ENCODE peak calls at places on chromosomes 11 and 22, in five cellular contexts. One of them, this sample, is unnamed.

GRCh38 chr11:15707971-15708370 is 593.2 kb downstream of the INSC start:
- DNase-seq in A673: peak; percentile 3
- DNase-seq in NCI-H1092 treated with DMSO at 0.1 percent for 48 hours: peak; percentile 80
- DNase-seq in activated CD4-positive, CD25-positive, alpha-beta regulatory T cell: no peak
- DNase-seq in MG63: peak; percentile 91
- DNase-seq in this sample: peak; percentile 83

GRCh38 chr11:96116341-96116740 is 192.4 kb upstream of the MTMR2 start:
- DNase-seq in activated CD4-positive, CD25-positive, alpha-beta regulatory T cell: no peak
- DNase-seq in NCI-H1092 treated with DMSO at 0.1 percent for 48 hours: no peak
- DNase-seq in MG63: no peak
- DNase-seq in A673: no peak
- DNase-seq in this sample: no peak

GRCh38 chr11:134412508-134413333 is 679 bp upstream of the B3GAT1 start:
- DNase-seq in MG63: no peak
- DNase-seq in NCI-H1092 treated with DMSO at 0.1 percent for 48 hours: peak; percentile 69
- DNase-seq in activated CD4-positive, CD25-positive, alpha-beta regulatory T cell: no peak
- DNase-seq in A673: peak; percentile 35
- DNase-seq in this sample: no peak

GRCh38 chr11:86069408-86070086 is 663 bp upstream of the PICALM start:
- DNase-seq in A673: peak; percentile 75
- DNase-seq in NCI-H1092 treated with DMSO at 0.1 percent for 48 hours: no peak
- DNase-seq in MG63: peak; percentile 46
- DNase-seq in activated CD4-positive, CD25-positive, alpha-beta regulatory T cell: no peak
- DNase-seq in this sample: peak; percentile 50

GRCh38 chr11:75328426-75329277 is 22.8 kb downstream of the ARRB1 start:
- DNase-seq in NCI-H1092 treated with DMSO at 0.1 percent for 48 hours: peak; percentile 93
- DNase-seq in activated CD4-positive, CD25-positive, alpha-beta regulatory T cell: no peak
- DNase-seq in MG63: peak; percentile 92
- DNase-seq in A673: peak; percentile 85
- DNase-seq in this sample: peak; percentile 80

GRCh38 chr11:76161261-76161961 is 44.9 kb downstream of the WNT11 start:
- DNase-seq in NCI-H1092 treated with DMSO at 0.1 percent for 48 hours: peak; percentile 58
- DNase-seq in activated CD4-positive, CD25-positive, alpha-beta regulatory T cell: no peak
- DNase-seq in MG63: no peak
- DNase-seq in A673: no peak
- DNase-seq in this sample: no peak

GRCh38 chr11:2792376-2793250 is 92.8 kb upstream of the KCNQ1OT1 start:
- DNase-seq in NCI-H1092 treated with DMSO at 0.1 percent for 48 hours: no peak
- DNase-seq in A673: no peak
- DNase-seq in MG63: no peak
- DNase-seq in activated CD4-positive, CD25-positive, alpha-beta regulatory T cell: no peak
- DNase-seq in this sample: peak; percentile 45

GRCh38 chr22:28799125-28799833 is 1.1 kb downstream of the XBP1 start:
- DNase-seq in activated CD4-positive, CD25-positive, alpha-beta regulatory T cell: no peak
- DNase-seq in MG63: peak; percentile 60
- DNase-seq in NCI-H1092 treated with DMSO at 0.1 percent for 48 hours: no peak
- DNase-seq in A673: peak; percentile 69
- DNase-seq in this sample: peak; percentile 71

GRCh38 chr11:10543782-10544181 is 2.8 kb upstream of the RNF141 start:
- DNase-seq in NCI-H1092 treated with DMSO at 0.1 percent for 48 hours: no peak
- DNase-seq in A673: no peak
- DNase-seq in activated CD4-positive, CD25-positive, alpha-beta regulatory T cell: no peak
- DNase-seq in MG63: no peak
- DNase-seq in this sample: no peak

GRCh38 chr11:11025087-11025486 is 167.2 kb upstream of the ZBED5 start:
- DNase-seq in activated CD4-positive, CD25-positive, alpha-beta regulatory T cell: no peak
- DNase-seq in MG63: peak; percentile 56
- DNase-seq in A673: no peak
- DNase-seq in NCI-H1092 treated with DMSO at 0.1 percent for 48 hours: no peak
- DNase-seq in this sample: no peak

GRCh38 chr11:45756384-45757010 is 48.5 kb upstream of the SLC35C1 start:
- DNase-seq in A673: no peak
- DNase-seq in activated CD4-positive, CD25-positive, alpha-beta regulatory T cell: no peak
- DNase-seq in NCI-H1092 treated with DMSO at 0.1 percent for 48 hours: no peak
- DNase-seq in MG63: no peak
- DNase-seq in this sample: no peak

GRCh38 chr11:67384851-67385366 is 6.9 kb upstream of the RAD9A start:
- DNase-seq in NCI-H1092 treated with DMSO at 0.1 percent for 48 hours: peak; percentile 38
- DNase-seq in activated CD4-positive, CD25-positive, alpha-beta regulatory T cell: no peak
- DNase-seq in A673: peak; percentile 74
- DNase-seq in MG63: peak; percentile 79
- DNase-seq in this sample: no peak

GRCh38 chr22:30931541-30932300 is 36.9 kb downstream of the MORC2 start:
- DNase-seq in A673: no peak
- DNase-seq in activated CD4-positive, CD25-positive, alpha-beta regulatory T cell: no peak
- DNase-seq in NCI-H1092 treated with DMSO at 0.1 percent for 48 hours: no peak
- DNase-seq in MG63: no peak
- DNase-seq in this sample: no peak

GRCh38 chr22:20238567-20239062 is 29.5 kb downstream of the RTN4R start:
- DNase-seq in A673: peak; percentile 64
- DNase-seq in MG63: no peak
- DNase-seq in activated CD4-positive, CD25-positive, alpha-beta regulatory T cell: peak; percentile 20
- DNase-seq in NCI-H1092 treated with DMSO at 0.1 percent for 48 hours: peak; percentile 55
- DNase-seq in this sample: no peak

GRCh38 chr11:112481893-112482292 is 221.2 kb upstream of the PLET1 start:
- DNase-seq in A673: no peak
- DNase-seq in MG63: no peak
- DNase-seq in NCI-H1092 treated with DMSO at 0.1 percent for 48 hours: no peak
- DNase-seq in activated CD4-positive, CD25-positive, alpha-beta regulatory T cell: no peak
- DNase-seq in this sample: no peak

GRCh38 chr22:45838257-45838891 is 138.6 kb downstream of the WNT7B start:
- DNase-seq in A673: no peak
- DNase-seq in NCI-H1092 treated with DMSO at 0.1 percent for 48 hours: no peak
- DNase-seq in activated CD4-positive, CD25-positive, alpha-beta regulatory T cell: no peak
- DNase-seq in MG63: no peak
- DNase-seq in this sample: no peak

GRCh38 chr11:34266090-34266912 is 91.5 kb downstream of the ABTB2 start:
- DNase-seq in NCI-H1092 treated with DMSO at 0.1 percent for 48 hours: no peak
- DNase-seq in activated CD4-positive, CD25-positive, alpha-beta regulatory T cell: no peak
- DNase-seq in A673: peak; percentile 99
- DNase-seq in MG63: peak; percentile 83
- DNase-seq in this sample: peak; percentile 46

GRCh38 chr22:37484115-37485005 is 1.8 kb downstream of the MFNG start:
- DNase-seq in activated CD4-positive, CD25-positive, alpha-beta regulatory T cell: peak; percentile 44
- DNase-seq in A673: no peak
- DNase-seq in NCI-H1092 treated with DMSO at 0.1 percent for 48 hours: no peak
- DNase-seq in MG63: no peak
- DNase-seq in this sample: peak; percentile 74

GRCh38 chr11:30487200-30487898 is 98.8 kb downstream of the MPPED2 start:
- DNase-seq in activated CD4-positive, CD25-positive, alpha-beta regulatory T cell: no peak
- DNase-seq in A673: peak; percentile 31
- DNase-seq in MG63: no peak
- DNase-seq in NCI-H1092 treated with DMSO at 0.1 percent for 48 hours: no peak
- DNase-seq in this sample: peak; percentile 61

GRCh38 chr11:61023086-61024035 is 51.9 kb downstream of the CD6 start:
- DNase-seq in A673: no peak
- DNase-seq in MG63: no peak
- DNase-seq in NCI-H1092 treated with DMSO at 0.1 percent for 48 hours: peak; percentile 64
- DNase-seq in activated CD4-positive, CD25-positive, alpha-beta regulatory T cell: peak; percentile 25
- DNase-seq in this sample: no peak

GRCh38 chr11:65574963-65575567 is 788 bp upstream of the EHBP1L1 start:
- DNase-seq in A673: peak; percentile 55
- DNase-seq in NCI-H1092 treated with DMSO at 0.1 percent for 48 hours: no peak
- DNase-seq in activated CD4-positive, CD25-positive, alpha-beta regulatory T cell: no peak
- DNase-seq in MG63: no peak
- DNase-seq in this sample: no peak

GRCh38 chr22:41571786-41572185 is 11.0 kb downstream of the CSDC2 start:
- DNase-seq in A673: no peak
- DNase-seq in MG63: no peak
- DNase-seq in NCI-H1092 treated with DMSO at 0.1 percent for 48 hours: no peak
- DNase-seq in activated CD4-positive, CD25-positive, alpha-beta regulatory T cell: no peak
- DNase-seq in this sample: no peak

GRCh38 chr11:37450613-37451012 is 852.6 kb upstream of the RAG2 start:
- DNase-seq in activated CD4-positive, CD25-positive, alpha-beta regulatory T cell: no peak
- DNase-seq in NCI-H1092 treated with DMSO at 0.1 percent for 48 hours: no peak
- DNase-seq in A673: no peak
- DNase-seq in MG63: no peak
- DNase-seq in this sample: no peak

GRCh38 chr11:110433393-110434333 is 3.9 kb downstream of the FDX1 start:
- DNase-seq in MG63: no peak
- DNase-seq in NCI-H1092 treated with DMSO at 0.1 percent for 48 hours: peak; percentile 45
- DNase-seq in activated CD4-positive, CD25-positive, alpha-beta regulatory T cell: no peak
- DNase-seq in A673: peak; percentile 74
- DNase-seq in this sample: no peak

GRCh38 chr11:12066056-12066798 is 44.2 kb upstream of the MICAL2 start:
- DNase-seq in activated CD4-positive, CD25-positive, alpha-beta regulatory T cell: no peak
- DNase-seq in NCI-H1092 treated with DMSO at 0.1 percent for 48 hours: no peak
- DNase-seq in MG63: peak; percentile 71
- DNase-seq in A673: no peak
- DNase-seq in this sample: peak; percentile 75

GRCh38 chr22:49251371-49251770 is 576.3 kb downstream of the BRD1 start:
- DNase-seq in activated CD4-positive, CD25-positive, alpha-beta regulatory T cell: no peak
- DNase-seq in A673: no peak
- DNase-seq in NCI-H1092 treated with DMSO at 0.1 percent for 48 hours: no peak
- DNase-seq in MG63: no peak
- DNase-seq in this sample: no peak

GRCh38 chr11:134482128-134482527 is 70.1 kb upstream of the B3GAT1 start:
- DNase-seq in NCI-H1092 treated with DMSO at 0.1 percent for 48 hours: no peak
- DNase-seq in A673: no peak
- DNase-seq in MG63: no peak
- DNase-seq in activated CD4-positive, CD25-positive, alpha-beta regulatory T cell: no peak
- DNase-seq in this sample: no peak

GRCh38 chr11:71322192-71322735 is 69.9 kb upstream of the SHANK2 start:
- DNase-seq in MG63: no peak
- DNase-seq in A673: no peak
- DNase-seq in NCI-H1092 treated with DMSO at 0.1 percent for 48 hours: no peak
- DNase-seq in activated CD4-positive, CD25-positive, alpha-beta regulatory T cell: no peak
- DNase-seq in this sample: no peak

GRCh38 chr11:4611986-4612385 is 4.0 kb upstream of the TRIM68 start:
- DNase-seq in A673: no peak
- DNase-seq in NCI-H1092 treated with DMSO at 0.1 percent for 48 hours: no peak
- DNase-seq in activated CD4-positive, CD25-positive, alpha-beta regulatory T cell: no peak
- DNase-seq in MG63: no peak
- DNase-seq in this sample: no peak

GRCh38 chr11:130181295-130182272 is 22.0 kb downstream of the ST14 start:
- DNase-seq in MG63: peak; percentile 40
- DNase-seq in activated CD4-positive, CD25-positive, alpha-beta regulatory T cell: no peak
- DNase-seq in NCI-H1092 treated with DMSO at 0.1 percent for 48 hours: peak; percentile 73
- DNase-seq in A673: no peak
- DNase-seq in this sample: no peak

GRCh38 chr11:43410394-43410793 is 51.7 kb downstream of the TTC17 start:
- DNase-seq in activated CD4-positive, CD25-positive, alpha-beta regulatory T cell: no peak
- DNase-seq in NCI-H1092 treated with DMSO at 0.1 percent for 48 hours: no peak
- DNase-seq in MG63: no peak
- DNase-seq in A673: no peak
- DNase-seq in this sample: no peak

GRCh38 chr22:25369133-25369532 is 149.7 kb downstream of the CRYBB2 start:
- DNase-seq in MG63: no peak
- DNase-seq in activated CD4-positive, CD25-positive, alpha-beta regulatory T cell: no peak
- DNase-seq in NCI-H1092 treated with DMSO at 0.1 percent for 48 hours: no peak
- DNase-seq in A673: no peak
- DNase-seq in this sample: no peak

GRCh38 chr11:123719452-123719851 is 22.0 kb downstream of the ZNF202 start:
- DNase-seq in activated CD4-positive, CD25-positive, alpha-beta regulatory T cell: no peak
- DNase-seq in A673: peak; percentile 18
- DNase-seq in NCI-H1092 treated with DMSO at 0.1 percent for 48 hours: no peak
- DNase-seq in MG63: no peak
- DNase-seq in this sample: no peak

GRCh38 chr11:65911682-65912568 is 6.9 kb downstream of the C11orf68 start:
- DNase-seq in NCI-H1092 treated with DMSO at 0.1 percent for 48 hours: peak; percentile 57
- DNase-seq in A673: peak; percentile 90
- DNase-seq in MG63: peak; percentile 97
- DNase-seq in activated CD4-positive, CD25-positive, alpha-beta regulatory T cell: no peak
- DNase-seq in this sample: peak; percentile 73

GRCh38 chr11:22536036-22536435 is 89.6 kb downstream of the FANCF start:
- DNase-seq in A673: no peak
- DNase-seq in MG63: no peak
- DNase-seq in NCI-H1092 treated with DMSO at 0.1 percent for 48 hours: no peak
- DNase-seq in activated CD4-positive, CD25-positive, alpha-beta regulatory T cell: no peak
- DNase-seq in this sample: no peak

GRCh38 chr11:27166130-27166529 is 125.5 kb downstream of the BBOX1 start:
- DNase-seq in activated CD4-positive, CD25-positive, alpha-beta regulatory T cell: no peak
- DNase-seq in A673: no peak
- DNase-seq in NCI-H1092 treated with DMSO at 0.1 percent for 48 hours: no peak
- DNase-seq in MG63: no peak
- DNase-seq in this sample: no peak

GRCh38 chr11:66321606-66322005 is 4.8 kb upstream of the CD248 start:
- DNase-seq in activated CD4-positive, CD25-positive, alpha-beta regulatory T cell: no peak
- DNase-seq in NCI-H1092 treated with DMSO at 0.1 percent for 48 hours: no peak
- DNase-seq in A673: no peak
- DNase-seq in MG63: no peak
- DNase-seq in this sample: no peak

GRCh38 chr11:126871792-126872191 is 128.8 kb downstream of the KIRREL3 start:
- DNase-seq in activated CD4-positive, CD25-positive, alpha-beta regulatory T cell: no peak
- DNase-seq in NCI-H1092 treated with DMSO at 0.1 percent for 48 hours: no peak
- DNase-seq in MG63: no peak
- DNase-seq in A673: no peak
- DNase-seq in this sample: no peak

This sample was measured in ureter.